ENCODE peak calls at places on chromosomes 5 and 9, in eight cellular contexts. Z is adrenal gland, Q is uterus, C is thyroid gland, P is esophagus muscularis mucosa, S is upper lobe of left lung, T is spleen, J is Peyer's patch. X is an unnamed sample.

GRCh38 chr9:95447660-95448420 is 68.9 kb downstream of the PTCH1 start:
- DNase-seq in Z (no peak), Q (no peak), C (no peak), P (no peak), S (no peak), T (no peak), J (no peak), X (no peak)

GRCh38 chr9:130150779-130151381 is 21.3 kb upstream of the NCS1 start:
- DNase-seq in Z (peak; percentile 81), Q (no peak), C (no peak), P (no peak), S (no peak), T (no peak), J (no peak), X (no peak)

GRCh38 chr5:54551906-54552305 is 34.3 kb downstream of the SNX18 start:
- DNase-seq in Z (no peak), Q (no peak), C (no peak), P (peak; percentile 80), S (no peak), T (no peak), J (no peak), X (no peak)

GRCh38 chr9:131382850-131383729 is 10.8 kb upstream of the PRRC2B start:
- DNase-seq in Z (peak; percentile 88), Q (peak; percentile 68), C (peak; percentile 80), P (no peak), S (no peak), T (no peak), J (no peak), X (peak; percentile 87)

GRCh38 chr9:20981486-20981885 is 50.0 kb downstream of the HACD4 start:
- DNase-seq in Z (no peak), Q (no peak), C (peak; percentile 61), P (no peak), S (no peak), T (no peak), J (no peak), X (no peak)

GRCh38 chr9:113375057-113376023 is 1.4 kb downstream of the HDHD3 start:
- DNase-seq in Z (peak; percentile 87), Q (no peak), C (no peak), P (no peak), S (no peak), T (peak; percentile 33), J (no peak), X (no peak)

GRCh38 chr5:55993628-55994501 is 898 bp downstream of the IL6ST start:
- DNase-seq in Z (no peak), Q (no peak), C (no peak), P (no peak), S (no peak), T (no peak), J (no peak), X (no peak)

GRCh38 chr9:133509179-133510083 is 15.3 kb downstream of the MYMK start:
- DNase-seq in Z (no peak), Q (no peak), C (peak; percentile 62), P (no peak), S (peak; percentile 79), T (no peak), J (peak; percentile 21), X (no peak)

GRCh38 chr5:140855772-140856674 is at the start of gene PCDHA10:
- DNase-seq in Z (no peak), Q (no peak), C (peak; percentile 55), P (no peak), S (peak; percentile 59), T (no peak), J (no peak), X (no peak)

GRCh38 chr9:94983552-94983951 is 257.1 kb downstream of the AOPEP start:
- DNase-seq in Z (no peak), Q (no peak), C (no peak), P (no peak), S (no peak), T (no peak), J (no peak), X (no peak)

GRCh38 chr5:15694694-15695093 is 194.7 kb downstream of the FBXL7 start:
- DNase-seq in Z (no peak), Q (peak; percentile 62), C (no peak), P (no peak), S (no peak), T (no peak), J (no peak), X (no peak)

GRCh38 chr5:93607367-93608258 is 24.6 kb downstream of the NR2F1 start:
- DNase-seq in Z (peak; percentile 70), Q (no peak), C (peak; percentile 37), P (no peak), S (no peak), T (no peak), J (no peak), X (no peak)
- TF ChIP-seq CTCF in Z (peak; percentile 50), Q (peak; percentile 42), C (peak; percentile 33), P (peak; percentile 38), S (peak; percentile 30), T (no peak), J (peak; percentile 58), X (peak; percentile 22)

DNA sequence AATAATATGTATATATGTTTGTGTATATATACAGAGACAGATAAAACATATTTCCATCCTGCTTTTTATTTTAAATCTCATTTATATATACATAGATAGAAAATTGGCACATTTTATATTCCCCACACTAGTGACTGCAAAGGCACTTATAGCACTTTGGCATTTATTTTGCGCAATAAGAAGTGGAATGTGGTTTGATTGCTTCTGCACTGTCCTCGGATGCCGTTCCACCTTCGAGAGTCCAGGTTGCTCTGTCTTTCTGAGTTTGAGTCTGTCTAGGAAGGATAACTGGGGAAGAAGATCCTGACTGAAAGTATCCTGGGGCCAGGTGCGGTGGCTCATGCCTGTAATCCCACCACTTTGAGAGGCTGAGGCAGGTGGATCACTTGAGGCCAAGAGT is 66.5 kb upstream of the ENTREP1 start:
- DNase-seq in Z (no peak), Q (no peak), C (no peak), P (no peak), S (no peak), T (no peak), J (no peak), X (no peak)
- TF ChIP-seq POLR2A in Z (no peak), Q (no peak), C (no peak), P (no peak), S (no peak), T (no peak), J (no peak), X (no peak)

GRCh38 chr5:91072891-91073290 is 310.2 kb downstream of the ARRDC3 start:
- DNase-seq in Z (no peak), Q (no peak), C (peak; percentile 27), P (no peak), S (no peak), T (no peak), J (no peak), X (no peak)

GRCh38 chr5:91070761-91071429 is 312.2 kb downstream of the ARRDC3 start:
- DNase-seq in Z (no peak), Q (no peak), C (no peak), P (no peak), S (no peak), T (no peak), J (no peak), X (no peak)

GRCh38 chr5:91077623-91078022 is 305.5 kb downstream of the ARRDC3 start:
- DNase-seq in Z (no peak), Q (no peak), C (no peak), P (no peak), S (no peak), T (no peak), J (no peak), X (no peak)

GRCh38 chr5:91076138-91076537 is 307.0 kb downstream of the ARRDC3 start:
- DNase-seq in Z (no peak), Q (no peak), C (no peak), P (no peak), S (no peak), T (no peak), J (no peak), X (no peak)

DNA sequence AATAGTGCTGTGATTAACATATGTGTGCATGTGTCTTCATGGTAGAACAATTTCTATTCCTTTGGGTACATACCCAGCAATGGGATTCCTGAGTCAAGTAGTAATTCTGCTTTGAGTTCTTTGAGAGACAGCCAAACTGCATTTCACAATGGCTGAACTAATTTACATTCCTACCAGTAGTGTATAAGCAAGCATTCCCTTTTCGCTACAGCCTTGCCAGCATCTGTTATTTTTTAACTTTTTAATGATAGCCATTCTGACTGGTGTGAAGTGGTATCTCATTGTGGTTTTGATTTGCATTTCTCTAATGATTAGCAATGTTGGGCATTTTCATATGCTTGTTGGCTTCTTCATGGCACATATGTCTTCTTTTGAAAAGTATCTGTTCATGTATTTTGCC is 308.5 kb downstream of the ARRDC3 start:
- DNase-seq in Z (no peak), Q (no peak), C (no peak), P (no peak), S (no peak), T (no peak), J (no peak), X (no peak)
- TF ChIP-seq CTCF in Z (no peak), Q (no peak), C (no peak), P (no peak), S (peak; percentile 24), T (no peak), J (peak; percentile 49), X (peak; percentile 17)

GRCh38 chr5:1634337-1634661 is 110.5 kb upstream of the LPCAT1 start:
- DNase-seq in Z (no peak), Q (no peak), C (no peak), P (no peak), S (no peak), T (no peak), J (no peak), X (no peak)

GRCh38 chr5:1637639-1638481 is 114.1 kb upstream of the LPCAT1 start:
- DNase-seq in Z (no peak), Q (peak; percentile 6), C (no peak), P (no peak), S (peak; percentile 76), T (peak; percentile 67), J (no peak), X (peak; percentile 43)

GRCh38 chr5:1638658-1639400 is 115.1 kb upstream of the LPCAT1 start:
- DNase-seq in Z (no peak), Q (peak; percentile 10), C (no peak), P (no peak), S (peak; percentile 72), T (peak; percentile 68), J (no peak), X (peak; percentile 49)

GRCh38 chr5:1636981-1637638 is 113.3 kb upstream of the LPCAT1 start:
- DNase-seq in Z (no peak), Q (peak; percentile 11), C (no peak), P (no peak), S (peak; percentile 77), T (peak; percentile 69), J (no peak), X (peak; percentile 53)

DNA sequence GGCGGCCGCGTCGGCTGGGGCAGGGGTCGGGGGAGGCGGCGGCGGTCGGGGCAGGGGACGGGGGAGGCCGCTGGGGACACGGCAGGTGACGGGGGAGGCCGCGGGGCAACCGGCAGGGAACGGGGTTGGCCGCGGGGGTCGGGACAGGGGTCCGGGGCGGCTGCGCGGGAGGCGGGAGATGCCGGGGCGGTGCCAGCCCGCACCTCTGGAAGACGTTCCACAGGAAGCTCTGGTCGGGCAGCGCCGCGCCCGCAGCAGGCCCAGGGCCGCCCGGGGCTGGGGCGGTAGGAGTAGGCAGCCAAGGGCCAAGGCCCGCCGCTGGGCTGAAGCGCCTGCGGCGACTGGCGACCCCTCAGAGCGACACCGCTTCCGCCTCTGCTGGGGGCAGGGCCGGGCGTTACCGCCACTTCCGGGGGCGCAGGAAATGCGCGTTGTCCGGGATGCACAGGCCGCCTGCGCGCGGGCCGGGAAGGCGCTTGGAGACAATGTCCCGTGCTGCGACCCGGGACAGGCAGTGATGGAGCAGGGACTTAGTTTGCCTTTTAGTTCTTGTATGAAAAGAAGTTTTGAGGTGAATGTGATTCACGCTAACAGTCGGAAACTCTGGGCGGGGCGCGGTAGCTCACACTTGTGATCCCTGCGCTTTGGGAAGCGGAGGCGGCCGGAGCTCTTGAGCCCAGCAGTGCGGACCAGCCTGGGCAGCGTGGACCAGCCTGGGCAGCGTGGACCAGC is 110.0 kb upstream of the LPCAT1 start:
- DNase-seq in Z (peak; percentile 87), Q (peak; percentile 72), C (peak; percentile 79), P (no peak), S (peak; percentile 95), T (peak; percentile 96), J (peak; percentile 83), X (peak; percentile 91)
- TF ChIP-seq POLR2A in Z (peak; percentile 69), Q (peak; percentile 50), C (peak; percentile 84), P (peak; percentile 55), S (no peak), T (peak; percentile 63), J (peak; percentile 81), X (peak; percentile 64)